ENCODE peak calls at places on chromosomes 2 and 18, in five cellular contexts. One of them, this sample, is unnamed.

GRCh38 chr2:38723173-38723572 is 28.0 kb downstream of the SRSF7 start:
- DNase-seq in stimulated activated CD4-positive, alpha-beta T cell treated with anti-CD3 and anti-CD28 coated beads, Interleukin-2, amount 100 ng/mL, for 24 hours: no peak
- DNase-seq in endothelial cell: no peak
- DNase-seq in stimulated activated naive B cell treated with anti-CD40 and anti-IgM and Interleukin-4, amounts not matched to agents 10 μg/mL and 1 μg/mL and 100 μg/mL, for 72 hours: no peak
- DNase-seq in DMS79 treated with DMSO at 0.1 percent for 48 hours: no peak
- DNase-seq in this sample: no peak

GRCh38 chr18:55396979-55397378 is 191.0 kb downstream of the TCF4 start:
- DNase-seq in stimulated activated CD4-positive, alpha-beta T cell treated with anti-CD3 and anti-CD28 coated beads, Interleukin-2, amount 100 ng/mL, for 24 hours: no peak
- DNase-seq in endothelial cell: no peak
- DNase-seq in stimulated activated naive B cell treated with anti-CD40 and anti-IgM and Interleukin-4, amounts not matched to agents 10 μg/mL and 1 μg/mL and 100 μg/mL, for 72 hours: no peak
- DNase-seq in DMS79 treated with DMSO at 0.1 percent for 48 hours: no peak
- DNase-seq in this sample: no peak

GRCh38 chr18:23077493-23078256 is 57.6 kb upstream of the CABLES1 start:
- DNase-seq in stimulated activated CD4-positive, alpha-beta T cell treated with anti-CD3 and anti-CD28 coated beads, Interleukin-2, amount 100 ng/mL, for 24 hours: no peak
- DNase-seq in endothelial cell: no peak
- DNase-seq in stimulated activated naive B cell treated with anti-CD40 and anti-IgM and Interleukin-4, amounts not matched to agents 10 μg/mL and 1 μg/mL and 100 μg/mL, for 72 hours: no peak
- DNase-seq in DMS79 treated with DMSO at 0.1 percent for 48 hours: peak
- DNase-seq in this sample: no peak

GRCh38 chr18:54742654-54743053 is 85.6 kb upstream of the RAB27B start:
- DNase-seq in stimulated activated CD4-positive, alpha-beta T cell treated with anti-CD3 and anti-CD28 coated beads, Interleukin-2, amount 100 ng/mL, for 24 hours: no peak
- DNase-seq in endothelial cell: no peak
- DNase-seq in stimulated activated naive B cell treated with anti-CD40 and anti-IgM and Interleukin-4, amounts not matched to agents 10 μg/mL and 1 μg/mL and 100 μg/mL, for 72 hours: no peak
- DNase-seq in DMS79 treated with DMSO at 0.1 percent for 48 hours: no peak
- DNase-seq in this sample: no peak

GRCh38 chr2:110149330-110150220 is 34.0 kb upstream of the MALL start:
- DNase-seq in stimulated activated CD4-positive, alpha-beta T cell treated with anti-CD3 and anti-CD28 coated beads, Interleukin-2, amount 100 ng/mL, for 24 hours: no peak
- DNase-seq in endothelial cell: no peak
- DNase-seq in stimulated activated naive B cell treated with anti-CD40 and anti-IgM and Interleukin-4, amounts not matched to agents 10 μg/mL and 1 μg/mL and 100 μg/mL, for 72 hours: no peak
- DNase-seq in DMS79 treated with DMSO at 0.1 percent for 48 hours: no peak
- DNase-seq in this sample: no peak

GRCh38 chr2:6352906-6353515 is 512.7 kb downstream of the CMPK2 start:
- DNase-seq in stimulated activated CD4-positive, alpha-beta T cell treated with anti-CD3 and anti-CD28 coated beads, Interleukin-2, amount 100 ng/mL, for 24 hours: no peak
- DNase-seq in endothelial cell: peak
- DNase-seq in stimulated activated naive B cell treated with anti-CD40 and anti-IgM and Interleukin-4, amounts not matched to agents 10 μg/mL and 1 μg/mL and 100 μg/mL, for 72 hours: no peak
- DNase-seq in DMS79 treated with DMSO at 0.1 percent for 48 hours: no peak
- DNase-seq in this sample: no peak

GRCh38 chr2:128549646-128550260 is 231.1 kb upstream of the HS6ST1 start:
- DNase-seq in stimulated activated CD4-positive, alpha-beta T cell treated with anti-CD3 and anti-CD28 coated beads, Interleukin-2, amount 100 ng/mL, for 24 hours: no peak
- DNase-seq in endothelial cell: no peak
- DNase-seq in stimulated activated naive B cell treated with anti-CD40 and anti-IgM and Interleukin-4, amounts not matched to agents 10 μg/mL and 1 μg/mL and 100 μg/mL, for 72 hours: no peak
- DNase-seq in DMS79 treated with DMSO at 0.1 percent for 48 hours: no peak
- DNase-seq in this sample: no peak

GRCh38 chr2:102117488-102117887 is 25.1 kb upstream of the IL1R1 start:
- DNase-seq in stimulated activated CD4-positive, alpha-beta T cell treated with anti-CD3 and anti-CD28 coated beads, Interleukin-2, amount 100 ng/mL, for 24 hours: no peak
- DNase-seq in endothelial cell: no peak
- DNase-seq in stimulated activated naive B cell treated with anti-CD40 and anti-IgM and Interleukin-4, amounts not matched to agents 10 μg/mL and 1 μg/mL and 100 μg/mL, for 72 hours: no peak
- DNase-seq in DMS79 treated with DMSO at 0.1 percent for 48 hours: no peak
- DNase-seq in this sample: no peak

GRCh38 chr2:119483896-119484718 is 40.2 kb downstream of the SCTR start:
- DNase-seq in stimulated activated CD4-positive, alpha-beta T cell treated with anti-CD3 and anti-CD28 coated beads, Interleukin-2, amount 100 ng/mL, for 24 hours: no peak
- DNase-seq in endothelial cell: no peak
- DNase-seq in stimulated activated naive B cell treated with anti-CD40 and anti-IgM and Interleukin-4, amounts not matched to agents 10 μg/mL and 1 μg/mL and 100 μg/mL, for 72 hours: no peak
- DNase-seq in DMS79 treated with DMSO at 0.1 percent for 48 hours: no peak
- DNase-seq in this sample: no peak

GRCh38 chr2:176826356-176826755 is 386.2 kb upstream of the HNRNPA3 start:
- DNase-seq in stimulated activated CD4-positive, alpha-beta T cell treated with anti-CD3 and anti-CD28 coated beads, Interleukin-2, amount 100 ng/mL, for 24 hours: no peak
- DNase-seq in endothelial cell: no peak
- DNase-seq in stimulated activated naive B cell treated with anti-CD40 and anti-IgM and Interleukin-4, amounts not matched to agents 10 μg/mL and 1 μg/mL and 100 μg/mL, for 72 hours: no peak
- DNase-seq in DMS79 treated with DMSO at 0.1 percent for 48 hours: no peak
- DNase-seq in this sample: no peak

GRCh38 chr2:171227066-171227782 is 66.5 kb upstream of the TLK1 start:
- DNase-seq in stimulated activated CD4-positive, alpha-beta T cell treated with anti-CD3 and anti-CD28 coated beads, Interleukin-2, amount 100 ng/mL, for 24 hours: no peak
- DNase-seq in endothelial cell: no peak
- DNase-seq in stimulated activated naive B cell treated with anti-CD40 and anti-IgM and Interleukin-4, amounts not matched to agents 10 μg/mL and 1 μg/mL and 100 μg/mL, for 72 hours: no peak
- DNase-seq in DMS79 treated with DMSO at 0.1 percent for 48 hours: no peak
- DNase-seq in this sample: no peak

GRCh38 chr2:142472382-142472781 is 341.6 kb upstream of the LRP1B start:
- DNase-seq in stimulated activated CD4-positive, alpha-beta T cell treated with anti-CD3 and anti-CD28 coated beads, Interleukin-2, amount 100 ng/mL, for 24 hours: no peak
- DNase-seq in endothelial cell: no peak
- DNase-seq in stimulated activated naive B cell treated with anti-CD40 and anti-IgM and Interleukin-4, amounts not matched to agents 10 μg/mL and 1 μg/mL and 100 μg/mL, for 72 hours: no peak
- DNase-seq in DMS79 treated with DMSO at 0.1 percent for 48 hours: no peak
- DNase-seq in this sample: no peak

GRCh38 chr2:26412091-26412673 is 10.5 kb downstream of the DRC1 start:
- DNase-seq in stimulated activated CD4-positive, alpha-beta T cell treated with anti-CD3 and anti-CD28 coated beads, Interleukin-2, amount 100 ng/mL, for 24 hours: no peak
- DNase-seq in endothelial cell: no peak
- DNase-seq in stimulated activated naive B cell treated with anti-CD40 and anti-IgM and Interleukin-4, amounts not matched to agents 10 μg/mL and 1 μg/mL and 100 μg/mL, for 72 hours: no peak
- DNase-seq in DMS79 treated with DMSO at 0.1 percent for 48 hours: no peak
- DNase-seq in this sample: peak

GRCh38 chr2:109144271-109144670 is 15.3 kb downstream of the SH3RF3 start:
- DNase-seq in stimulated activated CD4-positive, alpha-beta T cell treated with anti-CD3 and anti-CD28 coated beads, Interleukin-2, amount 100 ng/mL, for 24 hours: no peak
- DNase-seq in endothelial cell: no peak
- DNase-seq in stimulated activated naive B cell treated with anti-CD40 and anti-IgM and Interleukin-4, amounts not matched to agents 10 μg/mL and 1 μg/mL and 100 μg/mL, for 72 hours: no peak
- DNase-seq in DMS79 treated with DMSO at 0.1 percent for 48 hours: no peak
- DNase-seq in this sample: no peak

GRCh38 chr2:108367776-108368175 is 10.0 kb upstream of the SULT1C4 start:
- DNase-seq in stimulated activated CD4-positive, alpha-beta T cell treated with anti-CD3 and anti-CD28 coated beads, Interleukin-2, amount 100 ng/mL, for 24 hours: no peak
- DNase-seq in endothelial cell: no peak
- DNase-seq in stimulated activated naive B cell treated with anti-CD40 and anti-IgM and Interleukin-4, amounts not matched to agents 10 μg/mL and 1 μg/mL and 100 μg/mL, for 72 hours: no peak
- DNase-seq in DMS79 treated with DMSO at 0.1 percent for 48 hours: no peak
- DNase-seq in this sample: no peak

This sample was measured in activated T-helper 1 cell treated with anti-CD3 and anti-CD28 coated beads, Interleukin-12 subunit alpha, Interleukin-12 subunit beta, Interleukin-2, Interleukin-4 antibody, amounts not matched to agents 30 ng/mL and 10 ng/mL and 1 ng/mL, durations not matched to agents 14 hours and 24 hours and 36 hours.